ENCODE peak calls at places on chromosome 12, in seven cellular contexts. One of them, this sample, is unnamed. For H3K36me3 and H3K4me1, the result is how much of the 10 kb centered on the place peaks cover.

GRCh38 chr12:57803317-57803893 is 15.1 kb downstream of the AVIL start:
- DNase-seq in suprapubic skin: no peak
- DNase-seq in GM23248: peak
- DNase-seq in mucosa of descending colon: no peak
- DNase-seq in fibroblast of lung: peak
- DNase-seq in tibial artery: no peak
- DNase-seq in CD8-positive, alpha-beta memory T cell: no peak
- DNase-seq in this sample: no peak

GRCh38 chr12:97763113-97763512 is 300.5 kb downstream of the RMST start:
- DNase-seq in suprapubic skin: no peak
- DNase-seq in GM23248: no peak
- DNase-seq in mucosa of descending colon: no peak
- DNase-seq in fibroblast of lung: no peak
- DNase-seq in tibial artery: no peak
- DNase-seq in CD8-positive, alpha-beta memory T cell: no peak
- DNase-seq in this sample: no peak

GRCh38 chr12:68579254-68579653 is 31.4 kb upstream of the RAP1B start:
- DNase-seq in suprapubic skin: no peak
- DNase-seq in GM23248: no peak
- DNase-seq in mucosa of descending colon: no peak
- DNase-seq in fibroblast of lung: no peak
- DNase-seq in tibial artery: no peak
- DNase-seq in CD8-positive, alpha-beta memory T cell: no peak
- DNase-seq in this sample: no peak

GRCh38 chr12:28176295-28176694 is 14.0 kb upstream of the CCDC91 start:
- DNase-seq in suprapubic skin: no peak
- DNase-seq in GM23248: no peak
- DNase-seq in mucosa of descending colon: no peak
- DNase-seq in fibroblast of lung: no peak
- DNase-seq in tibial artery: no peak
- DNase-seq in CD8-positive, alpha-beta memory T cell: no peak
- DNase-seq in this sample: no peak

GRCh38 chr12:49108958-49109404 is 1.7 kb downstream of the LMBR1L start:
- DNase-seq in suprapubic skin: no peak
- DNase-seq in GM23248: peak
- DNase-seq in mucosa of descending colon: no peak
- DNase-seq in fibroblast of lung: peak
- DNase-seq in tibial artery: peak
- DNase-seq in CD8-positive, alpha-beta memory T cell: no peak
- DNase-seq in this sample: no peak

GRCh38 chr12:74021937-74022336 is 515.7 kb upstream of the ATXN7L3B start:
- DNase-seq in suprapubic skin: no peak
- DNase-seq in GM23248: peak
- DNase-seq in mucosa of descending colon: no peak
- DNase-seq in fibroblast of lung: peak
- DNase-seq in tibial artery: no peak
- DNase-seq in CD8-positive, alpha-beta memory T cell: peak
- DNase-seq in this sample: peak

GRCh38 chr12:18141583-18141982 is 51.6 kb upstream of the RERGL start:
- DNase-seq in suprapubic skin: no peak
- DNase-seq in GM23248: peak
- DNase-seq in mucosa of descending colon: no peak
- DNase-seq in fibroblast of lung: peak
- DNase-seq in tibial artery: no peak
- DNase-seq in CD8-positive, alpha-beta memory T cell: no peak
- DNase-seq in this sample: no peak

GRCh38 chr12:27474344-27474743 is 27.8 kb downstream of the SMCO2 start:
- DNase-seq in suprapubic skin: no peak
- DNase-seq in GM23248: peak
- DNase-seq in mucosa of descending colon: no peak
- DNase-seq in fibroblast of lung: peak
- DNase-seq in tibial artery: no peak
- DNase-seq in CD8-positive, alpha-beta memory T cell: no peak
- DNase-seq in this sample: no peak

GRCh38 chr12:123395236-123395635 is 11.3 kb downstream of the KMT5A start:
- DNase-seq in suprapubic skin: no peak
- DNase-seq in GM23248: no peak
- DNase-seq in mucosa of descending colon: no peak
- DNase-seq in fibroblast of lung: no peak
- DNase-seq in tibial artery: no peak
- DNase-seq in CD8-positive, alpha-beta memory T cell: no peak
- DNase-seq in this sample: no peak

GRCh38 chr12:82124711-82125110 is 233.5 kb downstream of the CCDC59 start:
- DNase-seq in suprapubic skin: no peak
- DNase-seq in GM23248: peak
- DNase-seq in mucosa of descending colon: no peak
- DNase-seq in fibroblast of lung: peak
- DNase-seq in tibial artery: no peak
- DNase-seq in CD8-positive, alpha-beta memory T cell: no peak
- DNase-seq in this sample: peak

DNA sequence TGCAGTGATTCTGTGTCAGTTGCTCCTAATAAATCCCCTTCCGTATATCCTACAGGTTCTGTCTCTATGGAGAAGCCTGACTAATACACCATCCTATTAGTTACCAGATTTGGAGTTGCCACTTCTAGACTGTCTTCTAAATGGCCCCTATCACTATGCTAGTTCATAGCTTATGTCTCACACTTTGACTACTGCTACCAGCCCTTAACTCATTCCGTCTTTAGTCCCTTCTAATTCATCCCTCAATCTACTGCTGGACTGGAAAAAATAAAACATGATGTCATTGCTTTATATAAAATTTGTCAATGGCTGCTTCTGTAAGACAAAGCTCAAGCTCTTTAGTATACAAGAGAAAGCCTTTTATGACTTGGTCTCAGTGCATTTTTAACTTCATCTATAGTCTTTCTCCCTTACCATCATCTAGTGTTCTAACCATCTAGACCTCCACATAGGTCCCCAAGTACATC is 99.5 kb downstream of the PPP1R12A start:
- DNase-seq in suprapubic skin: no peak
- DNase-seq in GM23248: no peak
- DNase-seq in mucosa of descending colon: no peak
- DNase-seq in fibroblast of lung: no peak
- DNase-seq in tibial artery: no peak
- DNase-seq in CD8-positive, alpha-beta memory T cell: no peak
- DNase-seq in this sample: no peak
- H3K36me3 ChIP-seq in suprapubic skin: under half
- H3K36me3 ChIP-seq in GM23248: under half
- H3K36me3 ChIP-seq in mucosa of descending colon: under half
- H3K36me3 ChIP-seq in fibroblast of lung: under half
- H3K36me3 ChIP-seq in tibial artery: under half
- H3K36me3 ChIP-seq in CD8-positive, alpha-beta memory T cell: under half
- H3K36me3 ChIP-seq in this sample: under half

DNA sequence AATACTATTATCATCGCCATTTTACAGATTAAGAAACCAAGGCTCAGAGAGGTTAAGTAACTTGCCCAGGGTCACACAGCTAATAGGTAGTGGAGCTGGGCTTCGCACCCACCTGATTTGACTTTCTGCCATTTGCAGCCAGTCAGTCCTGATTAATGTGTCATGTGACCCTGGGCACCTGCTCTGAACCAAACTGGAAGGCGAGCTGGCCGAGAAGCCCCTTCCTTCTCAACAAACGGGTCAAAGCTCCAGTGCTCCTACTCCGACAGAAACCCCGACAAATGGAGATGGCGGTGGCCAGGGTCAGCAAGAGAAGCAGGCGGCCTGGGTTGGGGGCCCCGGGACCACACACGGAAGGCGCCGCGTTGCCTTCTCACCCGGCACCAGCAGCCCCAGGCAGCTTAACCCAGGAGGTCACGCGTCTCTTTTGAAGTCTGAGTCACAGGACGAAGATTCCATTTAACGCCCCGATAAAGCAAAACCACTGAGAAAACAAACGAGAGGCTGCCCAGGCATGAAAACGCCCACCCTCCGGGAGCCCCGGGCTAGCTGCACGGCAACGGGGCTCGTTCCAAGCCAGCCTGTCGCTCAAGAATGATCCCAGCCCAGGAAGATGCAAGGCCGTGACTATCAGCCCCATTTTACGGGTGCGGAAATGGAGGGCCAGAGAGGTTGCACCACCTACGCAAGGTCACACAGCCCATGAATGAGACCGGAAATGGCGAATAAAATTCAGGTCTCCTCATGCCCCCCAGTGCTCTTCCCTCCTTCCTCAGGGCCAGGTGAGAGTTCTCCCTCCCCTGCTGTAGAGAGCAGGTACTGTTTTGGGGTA is 124.8 kb downstream of the SCARB1 start:
- DNase-seq in suprapubic skin: no peak
- DNase-seq in GM23248: no peak
- DNase-seq in mucosa of descending colon: no peak
- DNase-seq in fibroblast of lung: peak
- DNase-seq in tibial artery: no peak
- DNase-seq in CD8-positive, alpha-beta memory T cell: no peak
- DNase-seq in this sample: no peak
- H3K4me1 ChIP-seq in suprapubic skin: under half
- H3K4me1 ChIP-seq in GM23248: under half
- H3K4me1 ChIP-seq in mucosa of descending colon: under half
- H3K4me1 ChIP-seq in fibroblast of lung: under half
- H3K4me1 ChIP-seq in tibial artery: under half
- H3K4me1 ChIP-seq in CD8-positive, alpha-beta memory T cell: under half
- H3K4me1 ChIP-seq in this sample: under half

GRCh38 chr12:2415568-2415944 is 362.8 kb downstream of the CACNA1C start:
- DNase-seq in suprapubic skin: no peak
- DNase-seq in GM23248: no peak
- DNase-seq in mucosa of descending colon: no peak
- DNase-seq in fibroblast of lung: no peak
- DNase-seq in tibial artery: no peak
- DNase-seq in CD8-positive, alpha-beta memory T cell: no peak
- DNase-seq in this sample: peak

GRCh38 chr12:2417761-2418160 is 365.0 kb downstream of the CACNA1C start:
- DNase-seq in suprapubic skin: no peak
- DNase-seq in GM23248: no peak
- DNase-seq in mucosa of descending colon: no peak
- DNase-seq in fibroblast of lung: no peak
- DNase-seq in tibial artery: no peak
- DNase-seq in CD8-positive, alpha-beta memory T cell: no peak
- DNase-seq in this sample: no peak

GRCh38 chr12:2414810-2415567 is 362.2 kb downstream of the CACNA1C start:
- DNase-seq in suprapubic skin: peak
- DNase-seq in GM23248: peak
- DNase-seq in mucosa of descending colon: no peak
- DNase-seq in fibroblast of lung: no peak
- DNase-seq in tibial artery: peak
- DNase-seq in CD8-positive, alpha-beta memory T cell: no peak
- DNase-seq in this sample: no peak

GRCh38 chr12:2416158-2416557 is 363.4 kb downstream of the CACNA1C start:
- DNase-seq in suprapubic skin: no peak
- DNase-seq in GM23248: no peak
- DNase-seq in mucosa of descending colon: no peak
- DNase-seq in fibroblast of lung: no peak
- DNase-seq in tibial artery: no peak
- DNase-seq in CD8-positive, alpha-beta memory T cell: no peak
- DNase-seq in this sample: no peak

GRCh38 chr12:2418579-2418978 is 365.8 kb downstream of the CACNA1C start:
- DNase-seq in suprapubic skin: peak
- DNase-seq in GM23248: no peak
- DNase-seq in mucosa of descending colon: no peak
- DNase-seq in fibroblast of lung: no peak
- DNase-seq in tibial artery: no peak
- DNase-seq in CD8-positive, alpha-beta memory T cell: no peak
- DNase-seq in this sample: no peak
- H3K4me3 ChIP-seq in suprapubic skin: no peak
- H3K4me3 ChIP-seq in GM23248: no peak
- H3K4me3 ChIP-seq in mucosa of descending colon: no peak
- H3K4me3 ChIP-seq in fibroblast of lung: no peak
- H3K4me3 ChIP-seq in tibial artery: no peak
- H3K4me3 ChIP-seq in CD8-positive, alpha-beta memory T cell: no peak
- H3K4me3 ChIP-seq in this sample: no peak

DNA sequence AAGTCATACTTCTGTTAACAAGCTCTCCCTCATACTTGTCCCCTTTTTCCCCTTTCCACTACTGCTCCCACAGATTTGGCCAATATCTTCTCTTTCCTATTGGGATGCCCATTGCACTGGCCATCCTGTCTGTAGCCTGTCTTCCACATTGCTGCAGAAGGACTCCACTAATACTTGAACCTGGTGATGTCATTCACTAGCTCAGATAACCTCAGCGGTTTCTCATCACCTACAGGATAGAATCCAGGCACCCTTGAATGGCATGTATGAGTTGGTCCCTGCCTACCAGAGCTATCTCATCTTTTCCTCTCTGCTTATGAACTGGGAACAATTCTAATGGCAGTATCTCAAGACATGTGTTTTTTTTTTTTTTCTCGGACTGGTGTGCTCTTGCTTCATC is 84.6 kb downstream of the PTPRR start:
- DNase-seq in suprapubic skin: no peak
- DNase-seq in GM23248: no peak
- DNase-seq in mucosa of descending colon: no peak
- DNase-seq in fibroblast of lung: no peak
- DNase-seq in tibial artery: no peak
- DNase-seq in CD8-positive, alpha-beta memory T cell: no peak
- DNase-seq in this sample: no peak
- H3K36me3 ChIP-seq in suprapubic skin: under half
- H3K36me3 ChIP-seq in GM23248: under half
- H3K36me3 ChIP-seq in mucosa of descending colon: under half
- H3K36me3 ChIP-seq in fibroblast of lung: under half
- H3K36me3 ChIP-seq in tibial artery: under half
- H3K36me3 ChIP-seq in CD8-positive, alpha-beta memory T cell: under half
- H3K36me3 ChIP-seq in this sample: under half

DNA sequence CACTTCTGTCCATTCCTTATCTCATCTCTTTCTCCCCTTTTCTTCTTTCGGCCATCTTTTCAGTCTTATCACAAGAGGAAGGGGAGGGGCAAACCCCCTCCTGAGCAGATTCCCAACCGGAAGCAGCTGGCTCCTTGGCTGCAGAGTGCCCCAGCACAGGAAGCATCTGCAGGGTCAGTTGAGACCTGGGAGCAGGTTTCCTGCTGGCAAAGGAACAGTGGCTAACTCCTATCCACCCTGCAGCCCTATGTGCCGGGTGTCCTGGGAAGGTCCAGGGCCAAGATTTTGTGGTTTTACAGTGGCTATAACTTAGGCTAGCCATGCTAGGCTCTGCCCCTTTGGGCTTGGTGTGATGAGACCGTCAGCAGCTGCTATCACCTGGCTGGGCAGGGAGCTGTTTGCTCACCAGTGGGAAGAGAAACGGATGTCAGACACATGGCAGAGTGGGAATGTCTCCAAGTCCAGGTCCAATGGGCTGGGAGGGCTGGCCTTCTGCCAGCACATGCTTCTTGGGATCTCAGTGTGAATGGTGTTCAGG is 40.4 kb downstream of the SH2B3 start:
- DNase-seq in suprapubic skin: no peak
- DNase-seq in GM23248: peak
- DNase-seq in mucosa of descending colon: peak
- DNase-seq in fibroblast of lung: peak
- DNase-seq in tibial artery: peak
- DNase-seq in CD8-positive, alpha-beta memory T cell: no peak
- DNase-seq in this sample: peak
- H3K4me1 ChIP-seq in suprapubic skin: half or more
- H3K4me1 ChIP-seq in GM23248: under half
- H3K4me1 ChIP-seq in mucosa of descending colon: half or more
- H3K4me1 ChIP-seq in fibroblast of lung: under half
- H3K4me1 ChIP-seq in tibial artery: under half
- H3K4me1 ChIP-seq in CD8-positive, alpha-beta memory T cell: half or more
- H3K4me1 ChIP-seq in this sample: under half